ENCODE peak calls at places on chromosomes 12 and 14, in five cellular contexts. V, K, B, D and W are unnamed samples.

GRCh38 chr12:59650594-59651229 is 54.9 kb downstream of the SLC16A7 start:
- DNase-seq in K (no peak), D (no peak), V (peak; percentile 15), B (no peak), W (no peak)

GRCh38 chr14:50068496-50068895 is 47.9 kb downstream of the VCPKMT start:
- DNase-seq in B (no peak), D (no peak), K (peak; percentile 56), V (no peak), W (no peak)

GRCh38 chr12:95608252-95609033 is 57.2 kb upstream of the USP44 start:
- DNase-seq in D (no peak), B (peak; percentile 62), V (peak; percentile 76), K (no peak), W (peak; percentile 68)

GRCh38 chr12:8080131-8080530 is 1.9 kb upstream of the NECAP1 start:
- DNase-seq in D (no peak), K (no peak), V (no peak), B (no peak), W (no peak)

GRCh38 chr14:53571990-53572389 is 384.6 kb downstream of the BMP4 start:
- DNase-seq in K (no peak), D (no peak), B (no peak), V (peak; percentile 18), W (no peak)

GRCh38 chr14:33589334-33589733 is 361.5 kb downstream of the EGLN3 start:
- DNase-seq in B (peak; percentile 28), V (peak; percentile 61), D (no peak), K (no peak), W (no peak)

GRCh38 chr12:124203176-124203575 is 91.7 kb upstream of the RFLNA start:
- DNase-seq in K (no peak), V (no peak), D (no peak), B (no peak), W (no peak)

GRCh38 chr12:93441111-93441616 is 583 bp downstream of the UBE2N start:
- DNase-seq in D (no peak), B (peak; percentile 28), V (peak; percentile 7), K (peak; percentile 92), W (peak; percentile 4)

GRCh38 chr14:96349286-96350075 is 13.7 kb downstream of the ATG2B start:
- DNase-seq in B (no peak), K (no peak), D (no peak), V (no peak), W (no peak)

GRCh38 chr12:118398878-118399277 is 22.5 kb downstream of the SUDS3 start:
- DNase-seq in B (no peak), K (no peak), D (no peak), V (peak; percentile 17), W (no peak)

GRCh38 chr12:38898001-38898684 is 7.2 kb downstream of the CPNE8 start:
- DNase-seq in D (no peak), B (no peak), V (no peak), K (no peak), W (no peak)

GRCh38 chr14:23538785-23539184 is 12.8 kb downstream of the ZFHX2 start:
- DNase-seq in D (no peak), B (no peak), V (peak; percentile 31), K (peak; percentile 59), W (no peak)

GRCh38 chr12:118618695-118619094 is 242.3 kb downstream of the SUDS3 start:
- DNase-seq in V (no peak), D (no peak), K (no peak), B (no peak), W (no peak)

GRCh38 chr12:59695379-59695778 is 99.5 kb downstream of the SLC16A7 start:
- DNase-seq in B (no peak), V (peak; percentile 69), D (no peak), K (no peak), W (no peak)

GRCh38 chr12:132084681-132085635 is 59.2 kb downstream of the DDX51 start:
- DNase-seq in B (peak; percentile 44), V (peak; percentile 33), K (peak; percentile 90), D (no peak), W (peak; percentile 19)

GRCh38 chr12:110600254-110600653 is 13.7 kb upstream of the TCTN1 start:
- DNase-seq in K (no peak), B (no peak), V (peak; percentile 72), D (no peak), W (no peak)

GRCh38 chr12:57632898-57633825 is at the start of gene B4GALNT1:
- DNase-seq in D (no peak), V (peak; percentile 45), K (peak; percentile 90), B (peak; percentile 63), W (no peak)

GRCh38 chr12:68880660-68881325 is 52.2 kb downstream of the CPM start:
- DNase-seq in V (no peak), D (no peak), B (no peak), K (no peak), W (no peak)

GRCh38 chr12:24227550-24227949 is 278.1 kb upstream of the SOX5 start:
- DNase-seq in V (peak; percentile 16), D (no peak), B (no peak), K (no peak), W (no peak)

GRCh38 chr12:131592972-131593371 is 117.9 kb upstream of the SFSWAP start:
- DNase-seq in D (no peak), K (no peak), B (no peak), V (no peak), W (no peak)

GRCh38 chr12:47920913-47921312 is 16.1 kb upstream of the VDR start:
- DNase-seq in K (no peak), D (no peak), V (no peak), B (no peak), W (no peak)

GRCh38 chr14:89954045-89955021 is at the start of gene EFCAB11:
- DNase-seq in V (peak; percentile 98), K (peak; percentile 98), D (peak; percentile 85), B (peak; percentile 98), W (peak; percentile 97)

GRCh38 chr14:76958975-76959710 is 69.4 kb downstream of the IRF2BPL start:
- DNase-seq in D (no peak), B (peak; percentile 42), V (peak; percentile 72), K (no peak), W (no peak)

GRCh38 chr14:76955575-76956252 is 72.8 kb downstream of the IRF2BPL start:
- DNase-seq in V (peak; percentile 59), K (peak; percentile 86), B (peak; percentile 29), D (no peak), W (no peak)

GRCh38 chr14:76956253-76957090 is 72.0 kb downstream of the IRF2BPL start:
- DNase-seq in V (peak; percentile 89), D (peak; percentile 72), K (peak; percentile 97), B (peak; percentile 96), W (peak; percentile 83)

GRCh38 chr14:76957224-76957881 is 71.2 kb downstream of the IRF2BPL start:
- DNase-seq in D (no peak), K (no peak), B (peak; percentile 84), V (no peak), W (no peak)

GRCh38 chr14:76958020-76958965 is 70.2 kb downstream of the IRF2BPL start:
- DNase-seq in B (no peak), V (no peak), D (no peak), K (no peak), W (no peak)
- H3K4me1 ChIP-seq in B (peaks cover 55% of the 10 kb centered on the region), V (peaks cover 43% of the 10 kb centered on the region), D (peaks cover 56% of the 10 kb centered on the region), K (peaks cover 99% of the 10 kb centered on the region), W (peaks cover 52% of the 10 kb centered on the region)

GRCh38 chr12:51926064-51926632 is 18.8 kb downstream of the ACVRL1 start:
- DNase-seq in V (no peak), B (no peak), K (no peak), D (no peak), W (no peak)
- TF ChIP-seq POLR2A in V (no peak), B (no peak), K (no peak), D (no peak), W (no peak)

DNA sequence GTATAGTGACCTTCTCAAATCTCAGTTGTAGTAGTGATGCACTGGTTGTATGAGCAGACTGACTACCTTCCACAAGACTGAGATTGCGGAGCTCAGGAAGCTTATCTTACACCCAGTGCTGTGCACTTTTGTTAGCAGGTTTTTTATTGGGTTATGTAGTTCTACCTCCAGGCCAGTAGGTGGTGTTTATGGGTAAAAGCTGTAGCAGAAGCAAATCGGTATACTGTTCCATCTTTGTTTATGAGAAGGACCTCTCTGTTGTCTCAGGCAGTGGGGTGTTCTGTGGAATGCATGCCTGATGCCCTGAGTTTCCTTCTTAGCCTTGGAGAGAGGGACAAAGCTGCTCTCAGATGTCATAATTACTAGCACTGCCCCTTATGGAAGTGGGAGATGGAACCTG is 217.8 kb downstream of the LRFN5 start:
- DNase-seq in K (no peak), V (no peak), B (no peak), D (no peak), W (no peak)
- TF ChIP-seq CTCF in K (no peak), V (no peak), B (no peak), D (no peak), W (no peak)

DNA sequence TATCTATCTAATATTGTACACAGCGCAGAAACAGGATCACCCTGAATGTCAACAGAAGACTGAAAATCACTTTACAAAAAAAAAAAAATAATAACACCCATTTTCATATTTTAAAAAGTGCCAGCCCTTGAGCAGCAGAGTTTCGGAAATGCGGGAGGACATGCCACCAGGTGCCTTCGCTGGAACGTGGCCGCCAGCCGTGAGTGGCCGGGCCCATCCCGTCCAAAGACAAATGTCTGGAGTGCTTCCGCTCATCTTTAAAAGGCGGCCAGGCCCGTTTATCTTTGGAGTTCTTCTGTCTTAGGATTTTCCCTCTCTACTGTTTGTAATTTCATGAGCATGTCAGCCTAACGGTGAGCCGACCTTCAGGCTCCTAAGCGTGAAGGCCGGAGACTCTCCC is 43.5 kb downstream of the LRTM2 start:
- DNase-seq in B (no peak), K (no peak), D (no peak), V (no peak), W (no peak)
- H3K4me1 ChIP-seq in B (no peaks in the 10 kb centered on the region), K (no peaks in the 10 kb centered on the region), D (no peaks in the 10 kb centered on the region), V (no peaks in the 10 kb centered on the region), W (no peaks in the 10 kb centered on the region)